ENCODE peak calls at places on chromosomes 12 and 14, in seven cellular contexts. Y is breast epithelium, C is uterus, V is IMR-90, S is endothelial cell of umbilical vein, Q is HCT116, L is tibial nerve. R is an unnamed sample.

GRCh38 chr14:98404811-98405210 is 867.2 kb downstream of the BCL11B start:
- DNase-seq in V (no peak), C (no peak), Q (no peak), Y (no peak), S (no peak), L (no peak), R (no peak)

GRCh38 chr12:93447555-93448265 is 6.0 kb upstream of the UBE2N start:
- DNase-seq in Y (no peak), S (no peak), V (no peak), L (no peak), C (no peak), Q (no peak), R (no peak)

GRCh38 chr14:80781968-80782367 is 159.6 kb downstream of the CEP128 start:
- DNase-seq in V (peak), S (no peak), Q (no peak), Y (no peak), L (no peak), C (no peak), R (no peak)

GRCh38 chr12:113497709-113498108 is 26.0 kb upstream of the LHX5 start:
- DNase-seq in Q (no peak), V (no peak), L (no peak), C (no peak), S (no peak), Y (no peak), R (no peak)

GRCh38 chr14:39015964-39016577 is 87.0 kb downstream of the SEC23A start:
- DNase-seq in S (no peak), C (no peak), V (peak), Y (no peak), L (no peak), Q (no peak), R (no peak)

GRCh38 chr14:33967138-33967537 is 16.3 kb upstream of the EGLN3 start:
- DNase-seq in V (no peak), Q (no peak), Y (no peak), L (no peak), S (no peak), C (no peak), R (no peak)

GRCh38 chr12:13583630-13584029 is 387.1 kb downstream of the EMP1 start:
- DNase-seq in C (no peak), V (no peak), L (no peak), S (no peak), Q (no peak), Y (no peak), R (no peak)

GRCh38 chr14:50062438-50063039 is 53.8 kb downstream of the VCPKMT start:
- DNase-seq in L (no peak), Q (peak), S (peak), V (peak), Y (no peak), C (peak), R (peak)

GRCh38 chr14:106872619-106873446 is 1346.5 kb downstream of the TMEM121 start:
- DNase-seq in V (no peak), S (no peak), Y (no peak), L (no peak), C (no peak), Q (no peak), R (no peak)

GRCh38 chr12:1591029-1591428 is 3.4 kb downstream of the FBXL14 start:
- DNase-seq in Y (no peak), Q (no peak), C (no peak), L (no peak), V (no peak), S (peak), R (no peak)

GRCh38 chr12:43038991-43039390 is 449.4 kb upstream of the PRICKLE1 start:
- DNase-seq in Q (no peak), L (no peak), Y (no peak), S (no peak), C (no peak), V (no peak), R (no peak)

GRCh38 chr14:50943261-50943942 is 881 bp downstream of the PYGL start:
- DNase-seq in L (peak), Q (peak), V (peak), S (peak), Y (no peak), C (peak), R (peak)

GRCh38 chr14:54625158-54625557 is 58.2 kb downstream of the SAMD4A start:
- DNase-seq in V (peak), Q (no peak), Y (no peak), L (no peak), C (no peak), S (no peak), R (no peak)

GRCh38 chr14:64294672-64295413 is 672 bp upstream of the ESR2 start:
- DNase-seq in S (peak), C (peak), L (peak), Q (peak), Y (no peak), V (peak), R (no peak)

GRCh38 chr12:19893514-19893913 is 454.2 kb downstream of the AEBP2 start:
- DNase-seq in Q (peak), L (no peak), Y (no peak), S (peak), V (peak), C (no peak), R (no peak)

GRCh38 chr14:79325071-79325470 is 886.2 kb downstream of the DIO2 start:
- DNase-seq in Y (no peak), Q (no peak), C (no peak), L (no peak), S (no peak), V (peak), R (no peak)

GRCh38 chr12:3698218-3698974 is 54.5 kb downstream of the CRACR2A start:
- DNase-seq in Y (no peak), S (peak), V (peak), C (no peak), Q (no peak), L (no peak), R (no peak)

GRCh38 chr12:101875112-101875961 is 2.0 kb upstream of the DRAM1 start:
- DNase-seq in V (peak), Y (no peak), S (peak), C (no peak), Q (no peak), L (no peak), R (peak)

GRCh38 chr12:64450711-64451486 is 1.0 kb upstream of the TBK1 start:
- DNase-seq in V (peak), S (peak), C (no peak), L (no peak), Y (no peak), Q (no peak), R (no peak)

GRCh38 chr12:76144253-76144564 is 59.7 kb upstream of the NAP1L1 start:
- DNase-seq in C (no peak), S (peak), L (no peak), Q (no peak), V (peak), Y (no peak), R (no peak)

GRCh38 chr12:58310828-58311273 is 369.5 kb downstream of the ATP23 start:
- DNase-seq in Q (peak), C (no peak), V (peak), L (no peak), Y (no peak), S (peak), R (peak)

GRCh38 chr12:117818400-117818799 is 150.4 kb downstream of the KSR2 start:
- DNase-seq in L (no peak), Y (no peak), Q (no peak), C (no peak), V (no peak), S (no peak), R (no peak)

GRCh38 chr12:70255311-70255710 is 12.1 kb downstream of the CNOT2 start:
- DNase-seq in Y (no peak), C (no peak), L (no peak), Q (no peak), S (peak), V (peak), R (no peak)

GRCh38 chr14:61213116-61213720 is 67.9 kb downstream of the TMEM30B start:
- DNase-seq in Y (no peak), C (no peak), Q (no peak), S (no peak), L (no peak), V (peak), R (no peak)

GRCh38 chr14:26870722-26871121 is 272.9 kb upstream of the NOVA1 start:
- DNase-seq in L (no peak), C (no peak), V (no peak), S (no peak), Q (no peak), Y (no peak), R (peak)

GRCh38 chr12:111404362-111405148 is 1.2 kb upstream of the SH2B3 start:
- DNase-seq in Y (no peak), L (no peak), V (no peak), S (peak), C (peak), Q (no peak), R (no peak)

GRCh38 chr14:22897357-22897756 is 14.3 kb downstream of the REM2 start:
- DNase-seq in L (no peak), V (no peak), Q (no peak), S (no peak), Y (no peak), C (no peak), R (no peak)

GRCh38 chr12:6858796-6859195 is 6.8 kb downstream of the USP5 start:
- DNase-seq in V (no peak), L (no peak), Y (no peak), Q (no peak), C (no peak), S (no peak), R (no peak)
- TF ChIP-seq POLR2A in V (no peak), L (no peak), Y (no peak), Q (no peak), C (no peak), S (no peak), R (no peak)

DNA sequence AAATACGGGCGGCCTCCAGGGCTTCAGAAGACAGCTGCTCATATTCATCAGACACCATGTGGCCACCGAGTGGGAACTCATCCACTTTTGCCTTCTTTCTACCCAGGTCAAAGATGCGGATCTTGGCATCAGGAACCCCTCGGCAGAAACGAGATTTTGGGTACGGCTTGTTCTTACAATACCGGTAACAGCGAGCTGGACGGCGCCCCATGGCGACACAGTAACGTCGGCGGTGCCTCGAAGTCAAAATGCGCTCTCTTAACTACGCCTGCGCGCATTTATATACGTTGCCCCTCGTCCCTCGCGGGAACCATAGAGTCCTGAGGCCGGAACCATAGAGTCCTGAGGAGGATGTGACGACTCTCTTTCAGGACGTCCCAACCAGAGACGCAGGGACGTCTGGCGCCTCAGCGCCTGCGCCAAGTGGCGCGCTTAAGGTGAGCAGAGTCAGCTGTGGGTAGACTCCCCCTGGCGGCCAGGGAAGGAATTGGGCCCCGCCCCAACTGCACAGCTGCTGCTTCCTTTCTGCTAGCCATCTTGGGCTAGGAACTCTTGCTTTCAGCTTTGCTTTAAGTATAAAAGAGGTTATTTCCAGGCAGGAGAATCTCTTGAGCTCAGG is at the start of gene RPL10L:
- DNase-seq in Y (no peak), L (no peak), S (no peak), Q (no peak), C (no peak), V (no peak), R (no peak)
- TF ChIP-seq CTCF in Y (no peak), L (no peak), S (no peak), Q (peak), C (no peak), V (no peak), R (no peak)

DNA sequence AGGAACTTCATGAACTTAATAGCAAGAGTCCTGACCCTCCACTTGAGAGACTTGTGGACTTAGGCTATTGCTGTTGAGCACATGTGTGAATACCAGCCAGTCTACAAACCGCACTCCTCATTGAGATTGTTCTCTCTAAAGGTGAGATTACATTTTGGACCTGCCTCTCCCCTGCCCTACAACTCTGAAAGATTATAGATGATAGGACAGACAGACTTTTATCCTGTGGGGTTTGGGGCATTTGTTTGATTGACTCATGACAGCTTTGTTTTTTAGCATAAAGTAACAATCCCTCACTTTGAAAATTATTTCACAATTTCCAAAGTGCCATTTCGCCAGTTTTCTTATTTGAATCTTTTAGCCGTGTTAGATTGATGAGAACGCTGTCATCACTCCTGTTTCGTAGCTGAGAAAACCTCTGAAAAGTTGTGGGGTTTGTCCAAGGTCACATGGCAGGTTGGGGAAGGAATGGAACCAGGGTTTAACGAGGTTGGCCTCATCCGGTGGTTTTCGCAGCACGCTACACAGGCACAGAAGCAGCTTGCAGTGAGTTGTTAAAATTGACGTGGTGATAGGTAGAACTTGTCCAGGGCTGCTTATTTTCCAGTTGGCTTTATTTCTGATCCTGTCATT is 836 bp downstream of the EVL start:
- DNase-seq in L (no peak), Y (no peak), Q (no peak), S (no peak), C (no peak), V (no peak), R (no peak)
- H3K4me3 ChIP-seq in L (no peak), Y (no peak), Q (no peak), S (no peak), C (no peak), V (no peak), R (no peak)

DNA sequence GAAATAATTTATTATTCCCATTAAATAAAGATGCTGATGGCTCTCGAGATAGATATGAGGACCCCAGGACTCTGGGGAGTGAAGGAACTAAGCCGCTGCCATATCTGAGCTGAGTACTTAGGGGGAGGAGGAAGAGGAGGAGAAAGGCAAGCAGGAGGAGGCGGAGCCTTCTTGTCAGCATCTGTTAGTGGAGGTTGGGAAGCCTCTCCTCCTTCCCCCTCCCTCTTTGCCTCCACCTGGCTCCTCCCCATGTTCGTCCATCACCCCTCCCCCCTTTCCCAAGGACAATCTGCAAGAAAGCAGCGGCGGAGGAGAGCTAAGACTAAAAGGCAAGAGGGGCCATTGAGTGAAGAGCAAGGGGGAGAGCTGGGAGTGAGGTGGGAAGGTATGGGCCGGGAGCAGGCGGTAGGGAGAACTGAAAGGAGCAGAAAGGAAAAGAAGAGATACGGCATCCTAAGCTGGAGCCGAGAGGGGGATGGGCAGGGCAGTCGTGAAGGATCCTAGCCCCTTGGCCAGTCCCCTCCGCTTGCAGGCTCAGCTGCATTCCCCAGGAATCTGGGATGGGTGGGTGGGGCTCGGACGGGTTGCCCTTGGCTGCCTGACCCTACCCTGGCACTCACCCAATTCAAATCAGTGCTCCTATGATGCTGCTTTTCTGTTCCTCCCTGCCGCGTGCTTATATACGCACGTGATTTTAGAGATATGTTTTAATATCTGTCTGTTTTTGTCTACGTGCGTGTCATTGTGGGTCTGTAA is at the start of gene PFKM:
- DNase-seq in L (peak), Y (peak), S (peak), Q (peak), C (peak), V (peak), R (peak)
- TF ChIP-seq POLR2A in L (no peak), Y (no peak), S (peak), Q (peak), C (peak), V (no peak), R (no peak)

GRCh38 chr14:30251557-30252100 is 307.3 kb upstream of the G2E3 start:
- DNase-seq in Y (no peak), V (no peak), L (no peak), Q (no peak), C (no peak), S (peak), R (no peak)

GRCh38 chr14:30256627-30257026 is 302.3 kb upstream of the G2E3 start:
- DNase-seq in L (no peak), Q (no peak), C (no peak), S (no peak), V (no peak), Y (no peak), R (no peak)

GRCh38 chr14:30252151-30252550 is 306.8 kb upstream of the G2E3 start:
- DNase-seq in C (no peak), S (no peak), V (no peak), L (no peak), Q (no peak), Y (no peak), R (no peak)

GRCh38 chr14:30251017-30251416 is 307.9 kb upstream of the G2E3 start:
- DNase-seq in L (no peak), V (no peak), C (no peak), S (no peak), Y (no peak), Q (no peak), R (no peak)

GRCh38 chr14:30252800-30253425 is 306.0 kb upstream of the G2E3 start:
- DNase-seq in S (no peak), Y (no peak), L (no peak), V (peak), Q (no peak), C (no peak), R (no peak)
- TF ChIP-seq CTCF in S (no peak), Y (no peak), L (no peak), V (no peak), Q (no peak), C (no peak), R (no peak)

DNA sequence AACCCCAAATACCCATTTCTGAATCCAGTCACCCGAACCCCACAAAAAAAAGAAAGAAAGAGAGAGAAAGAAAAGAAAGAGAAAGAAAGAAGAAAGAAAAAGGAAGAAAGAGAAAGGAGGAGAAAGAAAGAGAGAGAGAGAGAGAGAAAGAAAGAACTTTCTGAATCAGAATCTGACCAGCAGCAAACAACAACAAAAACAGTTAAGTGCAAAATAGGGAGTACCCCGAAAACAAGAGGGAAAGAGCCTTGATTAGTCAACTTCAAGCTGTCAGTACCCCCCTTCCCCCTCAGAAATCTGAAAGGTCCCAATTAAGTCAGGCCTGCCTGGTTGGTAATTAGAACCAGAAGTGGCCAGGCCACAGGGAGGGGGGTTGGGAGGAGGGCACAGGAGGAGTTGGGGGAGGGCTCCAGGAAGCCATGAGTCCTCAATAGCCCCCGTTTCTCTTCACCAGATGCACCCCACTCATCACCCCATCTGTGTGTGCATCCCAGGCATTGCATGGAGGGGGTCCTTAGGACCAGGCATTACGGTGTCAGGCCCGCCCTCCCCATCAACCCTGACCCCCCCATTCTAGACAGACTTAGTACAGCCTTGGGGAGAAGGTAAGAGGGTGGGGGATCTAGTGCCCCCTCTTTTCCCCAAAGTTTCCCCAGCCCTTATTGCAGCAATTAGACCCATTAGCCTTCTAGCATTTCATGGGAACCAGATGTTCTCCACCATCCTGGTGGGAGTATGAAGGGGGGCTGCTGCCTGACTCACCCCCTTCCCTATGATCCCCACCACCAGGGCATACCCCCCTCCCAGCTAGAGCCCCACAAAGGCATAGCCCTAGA is 9.6 kb downstream of the RARG start:
- DNase-seq in C (no peak), Y (no peak), L (no peak), Q (no peak), S (no peak), V (no peak), R (no peak)
- H3K4me3 ChIP-seq in C (peak), Y (peak), L (peak), Q (peak), S (no peak), V (peak), R (no peak)

GRCh38 chr14:105475916-105476845 is 1.6 kb downstream of the CRIP2 start:
- DNase-seq in C (no peak), S (peak), V (peak), Q (no peak), L (no peak), Y (no peak), R (no peak)
- TF ChIP-seq POLR2A in C (no peak), S (peak), V (peak), Q (no peak), L (no peak), Y (no peak), R (no peak)